ENCODE peak calls at places on chromosomes 13 and 19, in four cellular contexts. T, O, W and Y are unnamed samples.
A peak's percentile ranks its signal among the peaks of the same experiment; 100 is the strongest.

GRCh38 chr13:103866041-103866440 is 799.8 kb upstream of the SLC10A2 start:
- DNase-seq in W (no peak), O (no peak), T (no peak), Y (no peak)

GRCh38 chr13:107117327-107118012 is 549.5 kb upstream of the ARGLU1 start:
- DNase-seq in T (no peak), W (no peak), O (no peak), Y (no peak)

GRCh38 chr19:49020342-49020741 is 3.5 kb upstream of the LHB start:
- DNase-seq in T (no peak), O (no peak), W (no peak), Y (no peak)

GRCh38 chr13:33016414-33017409 is at the start of gene KL:
- DNase-seq in O (no peak), W (no peak), T (peak; percentile 34), Y (peak; percentile 59)

GRCh38 chr19:703651-704446 is 4.9 kb upstream of the PALM start:
- DNase-seq in T (peak; percentile 77), W (peak; percentile 23), O (peak; percentile 12), Y (peak; percentile 95)

GRCh38 chr13:70668293-70668692 is 560.0 kb upstream of the KLHL1 start:
- DNase-seq in W (no peak), T (no peak), O (no peak), Y (no peak)

GRCh38 chr13:26601669-26602068 is 44.2 kb downstream of the WASF3 start:
- DNase-seq in O (peak; percentile 76), T (no peak), W (peak; percentile 78), Y (no peak)

GRCh38 chr19:2309734-2310362 is 1.9 kb upstream of the LINGO3 start:
- DNase-seq in O (peak; percentile 54), W (peak; percentile 97), T (no peak), Y (no peak)

GRCh38 chr13:92591117-92591516 is 635.5 kb upstream of the GPC6 start:
- DNase-seq in W (no peak), O (no peak), T (no peak), Y (no peak)

GRCh38 chr13:68846663-68847062 is 1261.0 kb upstream of the ATXN8OS start:
- DNase-seq in O (no peak), W (no peak), T (no peak), Y (no peak)

GRCh38 chr13:110346661-110347067 is 39.6 kb downstream of the COL4A2 start:
- DNase-seq in T (no peak), W (no peak), O (no peak), Y (no peak)

GRCh38 chr13:30181856-30182651 is 125.3 kb downstream of the KATNAL1 start:
- DNase-seq in T (no peak), W (no peak), O (no peak), Y (no peak)

GRCh38 chr13:47004022-47004421 is 107.2 kb upstream of the HTR2A start:
- DNase-seq in T (no peak), O (no peak), W (peak; percentile 34), Y (no peak)

GRCh38 chr13:66365101-66365500 is 865.0 kb downstream of the PCDH9 start:
- DNase-seq in W (no peak), T (no peak), O (no peak), Y (no peak)

GRCh38 chr13:39910833-39911232 is 255.4 kb downstream of the COG6 start:
- DNase-seq in O (no peak), T (peak; percentile 35), W (no peak), Y (no peak)

GRCh38 chr13:30149248-30149647 is 158.1 kb downstream of the KATNAL1 start:
- DNase-seq in T (no peak), O (no peak), W (no peak), Y (no peak)

GRCh38 chr13:48009298-48009697 is 8.2 kb upstream of the SUCLA2 start:
- DNase-seq in W (peak; percentile 76), O (peak; percentile 59), T (no peak), Y (no peak)

GRCh38 chr13:32246468-32246867 is 68.7 kb downstream of the ZAR1L start:
- DNase-seq in T (peak; percentile 40), W (peak; percentile 72), O (peak; percentile 67), Y (peak; percentile 75)

GRCh38 chr19:41187884-41188279 is 5.1 kb upstream of the CYP2S1 start:
- DNase-seq in W (no peak), O (no peak), T (no peak), Y (no peak)

GRCh38 chr19:29831041-29831548 is 19.3 kb downstream of the CCNE1 start:
- DNase-seq in W (peak; percentile 29), O (no peak), T (no peak), Y (no peak)

GRCh38 chr13:98174995-98175394 is 2.1 kb downstream of the RNF113B start:
- DNase-seq in O (no peak), W (no peak), T (no peak), Y (no peak)

GRCh38 chr13:60756306-60756705 is 359.3 kb downstream of the TDRD3 start:
- DNase-seq in O (no peak), W (no peak), T (no peak), Y (no peak)

GRCh38 chr19:19624032-19624570 is 3.9 kb downstream of the LPAR2 start:
- DNase-seq in O (no peak), T (no peak), W (no peak), Y (no peak)

GRCh38 chr19:16342002-16342715 is 17.5 kb downstream of the KLF2 start:
- DNase-seq in W (peak; percentile 82), O (no peak), T (peak; percentile 39), Y (no peak)

GRCh38 chr13:98453254-98453843 is 123.6 kb downstream of the STK24 start:
- DNase-seq in T (no peak), W (no peak), O (peak; percentile 21), Y (no peak)

GRCh38 chr13:80296638-80297037 is 44.3 kb downstream of the SPRY2 start:
- DNase-seq in W (no peak), O (no peak), T (no peak), Y (no peak)

GRCh38 chr13:95164830-95165229 is 136.4 kb downstream of the ABCC4 start:
- DNase-seq in O (no peak), T (no peak), W (no peak), Y (no peak)

GRCh38 chr19:16096281-16096855 is 15.3 kb upstream of the RAB8A start:
- DNase-seq in W (no peak), T (no peak), O (no peak), Y (no peak)

GRCh38 chr13:66171821-66172220 is 1058.3 kb downstream of the PCDH9 start:
- DNase-seq in T (no peak), W (no peak), O (no peak), Y (no peak)

GRCh38 chr19:5231857-5232503 is 108.6 kb downstream of the PTPRS start:
- DNase-seq in W (no peak), O (no peak), T (no peak), Y (no peak)

GRCh38 chr13:99967884-99968520 is 3.6 kb downstream of the ZIC5 start:
- DNase-seq in T (no peak), O (no peak), W (no peak), Y (peak; percentile 69)

GRCh38 chr19:20078696-20079095 is 896 bp downstream of the ZNF90 start:
- DNase-seq in T (peak; percentile 18), O (peak; percentile 28), W (peak; percentile 36), Y (peak; percentile 59)